ENCODE peak calls at places on chromosomes 3 and 15, in six cellular contexts. E is cardiac muscle cell, C is right atrium auricular region, Q is left ventricle myocardium inferior, G is body of pancreas, F is uterus. V is an unnamed sample.

GRCh38 chr3:149581681-149582349 is 76.0 kb downstream of the WWTR1 start:
- DNase-seq in E (peak; percentile 71), C (peak; percentile 70), Q (no peak), G (peak; percentile 25), F (peak; percentile 35), V (peak; percentile 29)

GRCh38 chr15:76837474-76837873 is 67.7 kb downstream of the SCAPER start:
- DNase-seq in E (no peak), C (no peak), Q (no peak), G (no peak), F (no peak), V (no peak)

GRCh38 chr3:14266361-14266760 is 87.7 kb downstream of the LSM3 start:
- DNase-seq in E (peak; percentile 89), C (no peak), Q (peak; percentile 42), G (peak; percentile 41), F (peak; percentile 84), V (peak; percentile 56)

GRCh38 chr3:129358177-129359101 is 70.0 kb downstream of the EFCAB12 start:
- DNase-seq in E (no peak), C (no peak), Q (no peak), G (no peak), F (no peak), V (peak; percentile 37)

GRCh38 chr3:50676031-50676705 is 1.4 kb downstream of the DOCK3 start:
- DNase-seq in E (no peak), C (no peak), Q (no peak), G (no peak), F (no peak), V (no peak)

GRCh38 chr15:71186267-71186666 is 71.0 kb downstream of the THSD4 start:
- DNase-seq in E (no peak), C (no peak), Q (peak; percentile 45), G (no peak), F (no peak), V (no peak)

GRCh38 chr3:41681479-41681878 is 280.4 kb downstream of the ULK4 start:
- DNase-seq in E (peak; percentile 95), C (no peak), Q (no peak), G (no peak), F (no peak), V (no peak)

GRCh38 chr15:85607842-85608241 is 186.9 kb downstream of the KLHL25 start:
- DNase-seq in E (peak; percentile 81), C (no peak), Q (no peak), G (peak; percentile 31), F (no peak), V (no peak)

GRCh38 chr15:58306591-58307312 is 125.0 kb upstream of the LIPC start:
- DNase-seq in E (peak; percentile 10), C (no peak), Q (no peak), G (no peak), F (no peak), V (no peak)

GRCh38 chr3:170785454-170785853 is 84.5 kb downstream of the RPL22L1 start:
- DNase-seq in E (no peak), C (no peak), Q (no peak), G (no peak), F (no peak), V (no peak)

GRCh38 chr3:110391045-110391444 is 680.6 kb upstream of the NECTIN3 start:
- DNase-seq in E (no peak), C (no peak), Q (no peak), G (no peak), F (no peak), V (no peak)

GRCh38 chr3:107367353-107367752 is 9.9 kb upstream of the CCDC54 start:
- DNase-seq in E (peak; percentile 74), C (no peak), Q (no peak), G (peak; percentile 25), F (no peak), V (no peak)

GRCh38 chr3:195914648-195915473 is 6.5 kb upstream of the TNK2 start:
- DNase-seq in E (peak; percentile 97), C (peak; percentile 97), Q (peak; percentile 92), G (peak; percentile 95), F (peak; percentile 89), V (peak; percentile 96)

GRCh38 chr3:119681279-119681678 is 4.1 kb upstream of the COX17 start:
- DNase-seq in E (peak; percentile 65), C (no peak), Q (no peak), G (no peak), F (no peak), V (no peak)

GRCh38 chr3:45582407-45582806 is 12.1 kb upstream of the LIMD1 start:
- DNase-seq in E (peak; percentile 48), C (no peak), Q (no peak), G (no peak), F (no peak), V (no peak)

GRCh38 chr15:85330941-85331588 is 49.3 kb upstream of the AKAP13 start:
- DNase-seq in E (peak; percentile 95), C (peak; percentile 94), Q (peak; percentile 91), G (peak; percentile 94), F (peak; percentile 87), V (peak; percentile 96)

GRCh38 chr15:47339800-47340575 is 377.3 kb upstream of the SEMA6D start:
- DNase-seq in E (peak; percentile 25), C (no peak), Q (no peak), G (no peak), F (no peak), V (no peak)

GRCh38 chr3:14605070-14605469 is 46.5 kb upstream of the CCDC174 start:
- DNase-seq in E (no peak), C (no peak), Q (no peak), G (no peak), F (no peak), V (no peak)

GRCh38 chr3:106345353-106346027 is 476.7 kb upstream of the CBLB start:
- DNase-seq in E (peak; percentile 94), C (no peak), Q (no peak), G (no peak), F (no peak), V (no peak)

GRCh38 chr3:190092250-190092649 is 28.4 kb downstream of the P3H2 start:
- DNase-seq in E (peak; percentile 80), C (no peak), Q (no peak), G (no peak), F (no peak), V (no peak)

GRCh38 chr3:43923101-43923979 is 232.6 kb downstream of the ABHD5 start:
- DNase-seq in E (no peak), C (no peak), Q (no peak), G (no peak), F (no peak), V (no peak)

GRCh38 chr3:21435871-21436270 is 315.1 kb downstream of the ZNF385D start:
- DNase-seq in E (peak; percentile 97), C (no peak), Q (no peak), G (peak; percentile 6), F (no peak), V (no peak)

GRCh38 chr3:58051196-58051595 is 43.0 kb downstream of the FLNB start:
- DNase-seq in E (peak; percentile 94), C (no peak), Q (no peak), G (peak; percentile 44), F (no peak), V (no peak)

GRCh38 chr3:16908006-16908405 is 23.3 kb downstream of the PLCL2 start:
- DNase-seq in E (no peak), C (no peak), Q (no peak), G (no peak), F (no peak), V (no peak)

GRCh38 chr15:89321521-89322410 is 12.9 kb downstream of the POLG start:
- DNase-seq in E (no peak), C (no peak), Q (no peak), G (no peak), F (no peak), V (no peak)

GRCh38 chr15:66659384-66659783 is 42.7 kb upstream of the SMAD6 start:
- DNase-seq in E (no peak), C (no peak), Q (no peak), G (no peak), F (no peak), V (no peak)

GRCh38 chr15:66658855-66659254 is 43.2 kb upstream of the SMAD6 start:
- DNase-seq in E (no peak), C (no peak), Q (no peak), G (no peak), F (no peak), V (no peak)

GRCh38 chr15:66662522-66662921 is 39.5 kb upstream of the SMAD6 start:
- DNase-seq in E (no peak), C (no peak), Q (no peak), G (no peak), F (no peak), V (no peak)

GRCh38 chr15:66663664-66664063 is 38.4 kb upstream of the SMAD6 start:
- DNase-seq in E (no peak), C (no peak), Q (no peak), G (no peak), F (no peak), V (no peak)

GRCh38 chr15:66661432-66662096 is 40.5 kb upstream of the SMAD6 start:
- DNase-seq in E (peak; percentile 54), C (peak; percentile 90), Q (peak; percentile 63), G (no peak), F (no peak), V (no peak)
- TF ChIP-seq CTCF in E (no peak), C (no peak), Q (no peak), G (no peak), F (no peak), V (no peak)

DNA sequence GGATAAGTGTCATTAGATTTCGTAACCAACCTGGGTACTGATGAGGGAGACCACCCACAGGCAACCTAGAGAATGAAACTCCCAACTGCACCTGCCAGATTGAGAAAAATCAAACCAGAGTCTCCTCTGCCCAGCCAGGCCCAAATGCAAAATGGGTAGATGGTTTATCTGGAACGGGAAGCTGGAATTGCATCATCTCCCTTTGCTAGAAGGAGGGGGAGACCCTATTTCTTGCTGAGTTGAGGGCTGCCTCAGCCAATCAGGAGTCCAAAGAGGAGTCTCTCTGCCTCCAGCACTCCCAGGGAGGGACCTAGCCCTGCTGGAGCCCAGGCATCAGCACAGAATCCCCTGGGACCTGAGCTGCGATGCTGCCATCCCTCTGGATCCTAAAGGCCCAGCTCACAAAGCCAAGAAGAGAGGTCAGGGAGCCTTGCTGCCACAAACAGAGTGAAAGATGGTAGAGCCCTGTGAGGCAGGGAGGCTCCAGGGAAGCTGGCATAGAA is 8.1 kb downstream of the RMDN3 start:
- DNase-seq in E (peak; percentile 88), C (no peak), Q (no peak), G (no peak), F (no peak), V (no peak)
- H3K27ac ChIP-seq in E (no peak overlapping the region), C (no peak overlapping the region), Q (no peak overlapping the region), G (no peak overlapping the region), F (no peak overlapping the region), V (no peak overlapping the region)

GRCh38 chr15:68781209-68781608 is 39.5 kb downstream of the ANP32A start:
- DNase-seq in E (no peak), C (no peak), Q (no peak), G (no peak), F (no peak), V (no peak)
- TF ChIP-seq CTCF in E (no peak), C (no peak), Q (no peak), G (no peak), F (no peak), V (no peak)

DNA sequence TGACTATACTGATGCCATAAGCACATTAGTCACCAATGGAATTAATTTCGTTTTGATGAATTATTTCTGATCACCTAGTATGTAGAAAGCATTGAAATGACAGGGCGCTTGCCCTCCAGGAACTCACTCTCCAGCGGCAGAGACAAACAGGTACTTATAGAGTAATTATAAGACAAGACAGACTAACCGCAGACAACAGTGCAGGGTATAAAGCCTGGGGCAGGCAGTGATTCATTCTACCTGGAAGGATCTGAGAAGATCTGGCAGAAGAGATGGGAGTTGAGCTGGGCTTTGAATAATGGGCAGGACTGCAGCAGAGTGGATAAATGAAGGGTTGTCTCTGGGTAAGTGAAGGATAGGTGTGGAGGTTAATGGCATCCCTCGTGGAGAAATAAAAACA is 331.8 kb downstream of the FGF12 start:
- DNase-seq in E (no peak), C (no peak), Q (no peak), G (no peak), F (no peak), V (no peak)
- H3K27ac ChIP-seq in E (no peak overlapping the region), C (no peak overlapping the region), Q (no peak overlapping the region), G (no peak overlapping the region), F (no peak overlapping the region), V (no peak overlapping the region)